ENCODE peak calls at places on chromosome 3, in seven cellular contexts. One of them, this sample, is unnamed.

GRCh38 chr3:192010490-192010889 is 549.5 kb downstream of the PYDC2 start:
- DNase-seq in germinal center: no peak
- DNase-seq in NCI-H2081: no peak
- DNase-seq in activated gamma-delta T cell treated with anti-CD3 and anti-CD28 coated beads, Interleukin-2, amount 50 U/mL, for 16 hours: no peak
- DNase-seq in natural killer cell treated with Interleukin-12 subunit alpha and Interleukin-12 subunit beta and Interleukin-15 and Interleukin-18, amount 100 ng/mL, for 72 hours: no peak
- DNase-seq in H9: no peak
- DNase-seq in AG04449: no peak
- DNase-seq in this sample: no peak

GRCh38 chr3:98787181-98787580 is 24.0 kb downstream of the ST3GAL6 start:
- DNase-seq in germinal center: no peak
- DNase-seq in NCI-H2081: no peak
- DNase-seq in activated gamma-delta T cell treated with anti-CD3 and anti-CD28 coated beads, Interleukin-2, amount 50 U/mL, for 16 hours: no peak
- DNase-seq in natural killer cell treated with Interleukin-12 subunit alpha and Interleukin-12 subunit beta and Interleukin-15 and Interleukin-18, amount 100 ng/mL, for 72 hours: no peak
- DNase-seq in H9: no peak
- DNase-seq in AG04449: no peak
- DNase-seq in this sample: no peak

GRCh38 chr3:196378442-196378841 is 40.3 kb upstream of the TM4SF19 start:
- DNase-seq in germinal center: no peak
- DNase-seq in NCI-H2081: no peak
- DNase-seq in activated gamma-delta T cell treated with anti-CD3 and anti-CD28 coated beads, Interleukin-2, amount 50 U/mL, for 16 hours: no peak
- DNase-seq in natural killer cell treated with Interleukin-12 subunit alpha and Interleukin-12 subunit beta and Interleukin-15 and Interleukin-18, amount 100 ng/mL, for 72 hours: no peak
- DNase-seq in H9: no peak
- DNase-seq in AG04449: no peak
- DNase-seq in this sample: no peak

GRCh38 chr3:133092676-133093075 is 54.5 kb downstream of the TMEM108 start:
- DNase-seq in germinal center: no peak
- DNase-seq in NCI-H2081: no peak
- DNase-seq in activated gamma-delta T cell treated with anti-CD3 and anti-CD28 coated beads, Interleukin-2, amount 50 U/mL, for 16 hours: no peak
- DNase-seq in natural killer cell treated with Interleukin-12 subunit alpha and Interleukin-12 subunit beta and Interleukin-15 and Interleukin-18, amount 100 ng/mL, for 72 hours: no peak
- DNase-seq in H9: no peak
- DNase-seq in AG04449: no peak
- DNase-seq in this sample: no peak

GRCh38 chr3:188037116-188037718 is 116.7 kb upstream of the LPP start:
- DNase-seq in germinal center: no peak
- DNase-seq in NCI-H2081: no peak
- DNase-seq in activated gamma-delta T cell treated with anti-CD3 and anti-CD28 coated beads, Interleukin-2, amount 50 U/mL, for 16 hours: no peak
- DNase-seq in natural killer cell treated with Interleukin-12 subunit alpha and Interleukin-12 subunit beta and Interleukin-15 and Interleukin-18, amount 100 ng/mL, for 72 hours: no peak
- DNase-seq in H9: peak
- DNase-seq in AG04449: no peak
- DNase-seq in this sample: no peak

GRCh38 chr3:108118038-108118727 is 27.4 kb upstream of the CD47 start:
- DNase-seq in germinal center: no peak
- DNase-seq in NCI-H2081: no peak
- DNase-seq in activated gamma-delta T cell treated with anti-CD3 and anti-CD28 coated beads, Interleukin-2, amount 50 U/mL, for 16 hours: no peak
- DNase-seq in natural killer cell treated with Interleukin-12 subunit alpha and Interleukin-12 subunit beta and Interleukin-15 and Interleukin-18, amount 100 ng/mL, for 72 hours: no peak
- DNase-seq in H9: no peak
- DNase-seq in AG04449: no peak
- DNase-seq in this sample: no peak

GRCh38 chr3:169387751-169388696 is 275.5 kb downstream of the MECOM start:
- DNase-seq in germinal center: no peak
- DNase-seq in NCI-H2081: no peak
- DNase-seq in activated gamma-delta T cell treated with anti-CD3 and anti-CD28 coated beads, Interleukin-2, amount 50 U/mL, for 16 hours: no peak
- DNase-seq in natural killer cell treated with Interleukin-12 subunit alpha and Interleukin-12 subunit beta and Interleukin-15 and Interleukin-18, amount 100 ng/mL, for 72 hours: no peak
- DNase-seq in H9: peak
- DNase-seq in AG04449: no peak
- DNase-seq in this sample: no peak

GRCh38 chr3:127339943-127340861 is 52.4 kb upstream of the PRR20G start:
- DNase-seq in germinal center: no peak
- DNase-seq in NCI-H2081: no peak
- DNase-seq in activated gamma-delta T cell treated with anti-CD3 and anti-CD28 coated beads, Interleukin-2, amount 50 U/mL, for 16 hours: no peak
- DNase-seq in natural killer cell treated with Interleukin-12 subunit alpha and Interleukin-12 subunit beta and Interleukin-15 and Interleukin-18, amount 100 ng/mL, for 72 hours: no peak
- DNase-seq in H9: no peak
- DNase-seq in AG04449: no peak
- DNase-seq in this sample: no peak

GRCh38 chr3:115322901-115323300 is 175.8 kb upstream of the ZBTB20 start:
- DNase-seq in germinal center: no peak
- DNase-seq in NCI-H2081: no peak
- DNase-seq in activated gamma-delta T cell treated with anti-CD3 and anti-CD28 coated beads, Interleukin-2, amount 50 U/mL, for 16 hours: no peak
- DNase-seq in natural killer cell treated with Interleukin-12 subunit alpha and Interleukin-12 subunit beta and Interleukin-15 and Interleukin-18, amount 100 ng/mL, for 72 hours: no peak
- DNase-seq in H9: no peak
- DNase-seq in AG04449: no peak
- DNase-seq in this sample: no peak

GRCh38 chr3:185153170-185153733 is 392 bp upstream of the C3orf70 start:
- DNase-seq in germinal center: no peak
- DNase-seq in NCI-H2081: no peak
- DNase-seq in activated gamma-delta T cell treated with anti-CD3 and anti-CD28 coated beads, Interleukin-2, amount 50 U/mL, for 16 hours: no peak
- DNase-seq in natural killer cell treated with Interleukin-12 subunit alpha and Interleukin-12 subunit beta and Interleukin-15 and Interleukin-18, amount 100 ng/mL, for 72 hours: no peak
- DNase-seq in H9: peak
- DNase-seq in AG04449: no peak
- DNase-seq in this sample: no peak

GRCh38 chr3:177490626-177491025 is 293.3 kb upstream of the TBL1XR1 start:
- DNase-seq in germinal center: no peak
- DNase-seq in NCI-H2081: no peak
- DNase-seq in activated gamma-delta T cell treated with anti-CD3 and anti-CD28 coated beads, Interleukin-2, amount 50 U/mL, for 16 hours: no peak
- DNase-seq in natural killer cell treated with Interleukin-12 subunit alpha and Interleukin-12 subunit beta and Interleukin-15 and Interleukin-18, amount 100 ng/mL, for 72 hours: no peak
- DNase-seq in H9: no peak
- DNase-seq in AG04449: no peak
- DNase-seq in this sample: no peak

GRCh38 chr3:187914231-187914630 is 169.0 kb upstream of the BCL6 start:
- DNase-seq in germinal center: no peak
- DNase-seq in NCI-H2081: no peak
- DNase-seq in activated gamma-delta T cell treated with anti-CD3 and anti-CD28 coated beads, Interleukin-2, amount 50 U/mL, for 16 hours: no peak
- DNase-seq in natural killer cell treated with Interleukin-12 subunit alpha and Interleukin-12 subunit beta and Interleukin-15 and Interleukin-18, amount 100 ng/mL, for 72 hours: no peak
- DNase-seq in H9: no peak
- DNase-seq in AG04449: no peak
- DNase-seq in this sample: no peak

GRCh38 chr3:139629033-139629432 is 48.7 kb downstream of the NMNAT3 start:
- DNase-seq in germinal center: peak
- DNase-seq in NCI-H2081: no peak
- DNase-seq in activated gamma-delta T cell treated with anti-CD3 and anti-CD28 coated beads, Interleukin-2, amount 50 U/mL, for 16 hours: no peak
- DNase-seq in natural killer cell treated with Interleukin-12 subunit alpha and Interleukin-12 subunit beta and Interleukin-15 and Interleukin-18, amount 100 ng/mL, for 72 hours: no peak
- DNase-seq in H9: peak
- DNase-seq in AG04449: no peak
- DNase-seq in this sample: no peak

GRCh38 chr3:195087321-195087720 is 183.6 kb downstream of the XXYLT1 start:
- DNase-seq in germinal center: no peak
- DNase-seq in NCI-H2081: no peak
- DNase-seq in activated gamma-delta T cell treated with anti-CD3 and anti-CD28 coated beads, Interleukin-2, amount 50 U/mL, for 16 hours: no peak
- DNase-seq in natural killer cell treated with Interleukin-12 subunit alpha and Interleukin-12 subunit beta and Interleukin-15 and Interleukin-18, amount 100 ng/mL, for 72 hours: peak
- DNase-seq in H9: no peak
- DNase-seq in AG04449: no peak
- DNase-seq in this sample: peak

GRCh38 chr3:49998326-49998725 is 58.4 kb downstream of the RBM6 start:
- DNase-seq in germinal center: no peak
- DNase-seq in NCI-H2081: no peak
- DNase-seq in activated gamma-delta T cell treated with anti-CD3 and anti-CD28 coated beads, Interleukin-2, amount 50 U/mL, for 16 hours: no peak
- DNase-seq in natural killer cell treated with Interleukin-12 subunit alpha and Interleukin-12 subunit beta and Interleukin-15 and Interleukin-18, amount 100 ng/mL, for 72 hours: no peak
- DNase-seq in H9: no peak
- DNase-seq in AG04449: no peak
- DNase-seq in this sample: no peak

This sample was measured in CD14-positive monocyte.